ENCODE peak calls at places on chromosomes 4 and X, in ten cellular contexts. X is heart left ventricle; L is HL-60; Q is nephron progenitor cell; A is Right ventricle myocardium inferior; R is HEK293T; Y is stimulated activated CD4-positive, alpha-beta T cell treated with anti-CD3 and anti-CD28 coated beads, Interleukin-4, amount 100 ng/mL, for 4 hours; D is fibroblast of the conjunctiva; T is RPMI7951; K is activated gamma-delta T cell treated with anti-CD3 and anti-CD28 coated beads, Interleukin-2, amount 50 U/mL, for 16 hours. V is an unnamed sample.

GRCh38 chr4:77820836-77821561 is 1.8 kb upstream of the CNOT6L start:
- DNase-seq in X (no peak), L (peak; percentile 63), Q (no peak), A (no peak), R (no peak), Y (no peak), D (no peak), T (no peak), K (no peak), V (no peak)

GRCh38 chr4:3729885-3730226 is 36.3 kb upstream of the ADRA2C start:
- DNase-seq in X (no peak), L (no peak), Q (no peak), A (peak; percentile 11), R (no peak), Y (no peak), D (no peak), T (no peak), K (no peak), V (no peak)

GRCh38 chrX:104668550-104668949 is 102.6 kb downstream of the IL1RAPL2 start:
- DNase-seq in X (no peak), L (no peak), Q (no peak), A (no peak), R (peak; percentile 8), Y (no peak), D (no peak), T (no peak), K (no peak), V (no peak)

GRCh38 chr4:71126719-71127118 is 133.3 kb downstream of the DCK start:
- DNase-seq in X (no peak), L (no peak), Q (no peak), A (no peak), R (no peak), Y (no peak), D (no peak), T (peak; percentile 17), K (no peak), V (no peak)

GRCh38 chrX:148928803-148929202 is 428.4 kb downstream of the AFF2 start:
- DNase-seq in X (no peak), L (no peak), Q (no peak), A (no peak), R (no peak), Y (no peak), D (no peak), T (peak; percentile 71), K (no peak), V (no peak)

GRCh38 chr4:6038711-6039110 is 20.5 kb upstream of the C4orf50 start:
- DNase-seq in X (no peak), L (no peak), Q (no peak), A (no peak), R (no peak), Y (no peak), D (no peak), T (no peak), K (no peak), V (no peak)

GRCh38 chr4:7857238-7857701 is 82.4 kb downstream of the AFAP1 start:
- DNase-seq in X (peak; percentile 60), L (no peak), Q (no peak), A (no peak), R (no peak), Y (no peak), D (peak; percentile 73), T (peak; percentile 97), K (no peak), V (no peak)

GRCh38 chr4:86453044-86453501 is 93.2 kb upstream of the MAPK10 start:
- DNase-seq in X (peak; percentile 27), L (no peak), Q (no peak), A (peak; percentile 71), R (no peak), Y (no peak), D (peak; percentile 48), T (peak; percentile 86), K (no peak), V (no peak)

GRCh38 chr4:74830928-74831327 is 36.6 kb upstream of the BTC start:
- DNase-seq in X (no peak), L (no peak), Q (no peak), A (no peak), R (no peak), Y (no peak), D (no peak), T (no peak), K (no peak), V (no peak)

GRCh38 chrX:69179380-69179911 is 14.2 kb upstream of the PJA1 start:
- DNase-seq in X (no peak), L (no peak), Q (peak; percentile 39), A (no peak), R (peak; percentile 22), Y (no peak), D (no peak), T (no peak), K (no peak), V (no peak)

GRCh38 chrX:17046478-17047097 is 100.1 kb downstream of the REPS2 start:
- DNase-seq in X (peak; percentile 45), L (peak; percentile 62), Q (peak; percentile 63), A (no peak), R (peak; percentile 67), Y (peak; percentile 1), D (peak; percentile 67), T (peak; percentile 53), K (no peak), V (peak; percentile 34)

GRCh38 chrX:67545772-67546495 is 2.1 kb downstream of the AR start:
- DNase-seq in X (peak; percentile 25), L (peak; percentile 4), Q (peak; percentile 40), A (peak; percentile 63), R (no peak), Y (no peak), D (no peak), T (peak; percentile 43), K (no peak), V (no peak)

GRCh38 chr4:8725071-8725841 is 132.7 kb downstream of the CPZ start:
- DNase-seq in X (peak; percentile 12), L (no peak), Q (no peak), A (no peak), R (no peak), Y (no peak), D (no peak), T (no peak), K (no peak), V (no peak)